ENCODE peak calls at places on chromosome 9, in six cellular contexts. B is tibial artery; Y is small intestine; Z is GM23338; I is pancreas; N is Jurkat, Clone E6-1. P is an unnamed sample.

GRCh38 chr9:137398561-137399468 is 24.1 kb downstream of the EXD3 start:
- DNase-seq in Z (no peak), B (no peak), I (no peak), Y (no peak), N (no peak), P (no peak)

GRCh38 chr9:22044583-22044982 is 35.5 kb upstream of the CDKN2B start:
- DNase-seq in I (no peak), Y (no peak), B (no peak), N (no peak), Z (no peak), P (peak)

GRCh38 chr9:124487491-124488182 is 19.6 kb downstream of the NR5A1 start:
- DNase-seq in B (no peak), I (no peak), Z (peak), Y (no peak), N (no peak), P (no peak)

GRCh38 chr9:89591291-89592200 is 13.3 kb upstream of the GADD45G start:
- DNase-seq in B (no peak), Y (no peak), I (no peak), Z (no peak), N (no peak), P (no peak)

GRCh38 chr9:131624636-131625241 is 79.4 kb downstream of the PRRT1B start:
- DNase-seq in Z (no peak), I (no peak), B (no peak), N (no peak), Y (no peak), P (no peak)

GRCh38 chr9:69307446-69308216 is 17.4 kb upstream of the ENTREP1 start:
- DNase-seq in Z (peak), B (no peak), Y (no peak), I (no peak), N (no peak), P (peak)

GRCh38 chr9:27361401-27361953 is 64.5 kb upstream of the EQTN start:
- DNase-seq in Y (peak), B (no peak), I (no peak), N (no peak), Z (no peak), P (no peak)

GRCh38 chr9:35257986-35258664 is 96.3 kb downstream of the UNC13B start:
- DNase-seq in Z (no peak), B (no peak), I (no peak), Y (peak), N (no peak), P (no peak)

GRCh38 chr9:137128158-137129088 is 10.5 kb upstream of the GRIN1 start:
- DNase-seq in N (peak), Y (peak), I (no peak), Z (no peak), B (no peak), P (no peak)

GRCh38 chr9:20603524-20604268 is 18.6 kb downstream of the MLLT3 start:
- DNase-seq in N (no peak), I (no peak), Y (no peak), Z (no peak), B (no peak), P (no peak)

GRCh38 chr9:74950456-74950855 is 2.3 kb downstream of the C9orf40 start:
- DNase-seq in N (no peak), Z (no peak), B (no peak), Y (no peak), I (no peak), P (no peak)

GRCh38 chr9:20981486-20981885 is 50.0 kb downstream of the HACD4 start:
- DNase-seq in Y (no peak), I (no peak), Z (no peak), N (no peak), B (no peak), P (peak)

GRCh38 chr9:17795708-17796107 is 216.8 kb downstream of the SH3GL2 start:
- DNase-seq in Z (no peak), B (no peak), I (no peak), Y (no peak), N (no peak), P (no peak)

GRCh38 chr9:129900263-129901041 is 65.2 kb downstream of the USP20 start:
- DNase-seq in B (no peak), Y (no peak), Z (no peak), N (no peak), I (no peak), P (no peak)

GRCh38 chr9:99018653-99019052 is 74.9 kb downstream of the COL15A1 start:
- DNase-seq in B (no peak), Y (no peak), I (no peak), N (no peak), Z (no peak), P (no peak)

GRCh38 chr9:69204869-69205268 is 30.8 kb downstream of the TJP2 start:
- DNase-seq in I (no peak), Z (peak), B (no peak), Y (no peak), N (no peak), P (peak)

GRCh38 chr9:136947955-136948510 is 3.0 kb downstream of the C8G start:
- DNase-seq in B (no peak), Z (peak), N (no peak), Y (peak), I (peak), P (peak)

GRCh38 chr9:82367016-82367415 is 378.4 kb downstream of the SPATA31D1 start:
- DNase-seq in I (no peak), B (no peak), Y (no peak), N (no peak), Z (no peak), P (no peak)

GRCh38 chr9:130343445-130343918 is 77.9 kb downstream of the HMCN2 start:
- DNase-seq in Z (peak), N (no peak), B (peak), Y (no peak), I (no peak), P (no peak)

GRCh38 chr9:134099123-134099761 is 31.4 kb upstream of the BRD3 start:
- DNase-seq in B (no peak), Z (peak), I (no peak), N (peak), Y (peak), P (peak)

GRCh38 chr9:13267743-13268142 is 11.7 kb downstream of the MPDZ start:
- DNase-seq in I (no peak), Z (peak), B (no peak), N (no peak), Y (no peak), P (peak)

GRCh38 chr9:134258828-134259546 is 67.3 kb upstream of the RXRA start:
- DNase-seq in I (no peak), Y (no peak), N (no peak), B (no peak), Z (no peak), P (no peak)

GRCh38 chr9:106878943-106879916 is 16.3 kb downstream of the ZNF462 start:
- DNase-seq in I (no peak), B (peak), Z (peak), Y (peak), N (no peak), P (peak)

GRCh38 chr9:82021198-82021597 is 32.6 kb downstream of the SPATA31D1 start:
- DNase-seq in N (no peak), Z (no peak), B (no peak), Y (no peak), I (no peak), P (peak)

GRCh38 chr9:129932303-129933151 is 97.3 kb downstream of the USP20 start:
- DNase-seq in N (no peak), I (no peak), Z (peak), Y (no peak), B (no peak), P (no peak)

GRCh38 chr9:131621551-131622321 is 76.4 kb downstream of the PRRT1B start:
- DNase-seq in B (no peak), N (no peak), Y (no peak), Z (no peak), I (no peak), P (no peak)

GRCh38 chr9:128927731-128928411 is 7.1 kb downstream of the PHYHD1 start:
- DNase-seq in Z (peak), Y (peak), B (no peak), N (peak), I (peak), P (peak)

GRCh38 chr9:89872426-89872912 is 267.7 kb downstream of the GADD45G start:
- DNase-seq in N (no peak), B (peak), I (no peak), Y (no peak), Z (no peak), P (no peak)

GRCh38 chr9:9016597-9016996 is 1217.0 kb upstream of the DMAC1 start:
- DNase-seq in I (no peak), Z (no peak), N (no peak), Y (no peak), B (no peak), P (no peak)

GRCh38 chr9:99752710-99753109 is 69.0 kb upstream of the NR4A3 start:
- DNase-seq in Z (no peak), N (no peak), I (no peak), Y (no peak), B (no peak), P (peak)

GRCh38 chr9:16058131-16058549 is 505.3 kb downstream of the CCDC171 start:
- DNase-seq in Y (no peak), I (no peak), N (peak), B (no peak), Z (peak), P (peak)

GRCh38 chr9:12774861-12775367 is at the start of gene LURAP1L:
- DNase-seq in B (peak), Z (peak), Y (peak), N (no peak), I (no peak), P (peak)

GRCh38 chr9:98775831-98776441 is 20.4 kb downstream of the ANKS6 start:
- DNase-seq in I (no peak), Z (peak), N (peak), Y (peak), B (peak), P (peak)

GRCh38 chr9:137550241-137550621 is at the start of gene PNPLA7:
- DNase-seq in N (peak), Y (peak), Z (peak), B (peak), I (peak), P (peak)

GRCh38 chr9:137302176-137303030 is at the start of gene NRARP:
- DNase-seq in B (peak), Z (peak), I (peak), Y (peak), N (peak), P (peak)

GRCh38 chr9:130735566-130735965 is 42.0 kb downstream of the EXOSC2 start:
- DNase-seq in Z (no peak), B (no peak), N (no peak), I (no peak), Y (no peak), P (no peak)

GRCh38 chr9:10268500-10269485 is 344.0 kb downstream of the PTPRD start:
- DNase-seq in N (peak), Y (no peak), B (no peak), Z (peak), I (no peak), P (peak)

GRCh38 chr9:125271081-125271480 is 9.5 kb downstream of the GAPVD1 start:
- DNase-seq in Z (no peak), I (no peak), Y (no peak), N (no peak), B (peak), P (no peak)

GRCh38 chr9:127090341-127090985 is 32.0 kb downstream of the ANGPTL2 start:
- DNase-seq in B (no peak), N (no peak), I (no peak), Z (no peak), Y (no peak), P (no peak)

GRCh38 chr9:127089639-127090081 is 32.8 kb downstream of the ANGPTL2 start:
- DNase-seq in Y (no peak), B (no peak), N (no peak), I (no peak), Z (no peak), P (no peak)

GRCh38 chr9:127093319-127094020 is 29.0 kb downstream of the ANGPTL2 start:
- DNase-seq in I (no peak), B (no peak), N (no peak), Z (peak), Y (no peak), P (no peak)

GRCh38 chr9:127091526-127091925 is 30.9 kb downstream of the ANGPTL2 start:
- DNase-seq in N (no peak), Z (no peak), B (no peak), Y (no peak), I (no peak), P (no peak)

GRCh38 chr9:127092041-127092608 is 30.3 kb downstream of the ANGPTL2 start:
- DNase-seq in I (no peak), B (no peak), Y (no peak), N (no peak), Z (no peak), P (no peak)
- H3K4me3 ChIP-seq in I (no peak), B (no peak), Y (no peak), N (no peak), Z (no peak), P (no peak)

GRCh38 chr9:110578896-110579752 is at the start of gene SVEP1:
- DNase-seq in N (no peak), B (peak), Z (peak), I (peak), Y (no peak), P (peak)
- H3K4me3 ChIP-seq in N (no peak), B (peak), Z (peak), I (peak), Y (peak), P (peak)

GRCh38 chr9:94245651-94246050 is 13.4 kb upstream of the ZNF169 start:
- DNase-seq in N (no peak), Z (no peak), B (no peak), I (no peak), Y (no peak), P (no peak)

GRCh38 chr9:94256007-94256406 is 3.1 kb upstream of the ZNF169 start:
- DNase-seq in Z (no peak), B (no peak), Y (no peak), I (no peak), N (no peak), P (no peak)

DNA sequence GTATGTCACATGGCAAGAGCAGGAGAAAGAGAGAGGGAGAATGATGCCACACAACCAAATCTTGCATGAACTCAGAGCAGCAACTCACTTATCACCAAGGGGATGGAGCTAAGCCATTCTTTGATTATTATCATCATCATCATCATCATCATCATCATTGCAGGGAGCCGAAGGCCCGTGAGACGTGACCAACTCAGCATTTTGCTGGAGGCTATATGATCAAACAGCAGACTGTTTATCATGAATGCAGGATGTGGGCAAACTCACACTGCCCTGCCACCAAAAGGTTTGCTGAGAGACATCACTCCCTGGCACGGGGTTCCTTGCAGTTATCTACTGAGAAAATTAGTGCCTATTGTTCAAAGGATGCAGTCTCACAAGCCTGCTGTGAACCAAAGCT is 8.6 kb upstream of the ZNF169 start:
- DNase-seq in N (peak), Y (no peak), Z (no peak), I (no peak), B (no peak), P (no peak)
- H3K4me3 ChIP-seq in N (no peak), Y (no peak), Z (no peak), I (no peak), B (no peak), P (no peak)

GRCh38 chr9:104686081-104686480 is 8.2 kb upstream of the OR13D1 start:
- DNase-seq in Y (no peak), N (no peak), Z (no peak), I (no peak), B (no peak), P (no peak)

GRCh38 chr9:104682642-104683041 is 11.7 kb upstream of the OR13D1 start:
- DNase-seq in B (no peak), Y (peak), Z (peak), N (peak), I (no peak), P (peak)
- H3K4me3 ChIP-seq in B (no peak), Y (no peak), Z (no peak), N (no peak), I (no peak), P (no peak)

GRCh38 chr9:76294301-76294700 is 99.9 kb downstream of the RFK start:
- DNase-seq in B (no peak), Y (no peak), Z (no peak), N (no peak), I (no peak), P (no peak)
- H3K4me3 ChIP-seq in B (no peak), Y (no peak), Z (no peak), N (no peak), I (no peak), P (no peak)

GRCh38 chr9:37407468-37407867 is 15.0 kb upstream of the GRHPR start:
- DNase-seq in N (peak), Z (peak), B (no peak), Y (no peak), I (no peak), P (no peak)
- H3K4me3 ChIP-seq in N (no peak), Z (no peak), B (no peak), Y (no peak), I (no peak), P (no peak)